ENCODE peak calls at places on chromosomes 4 and X, in eight cellular contexts. S, E, K, T, Z, Y, N and C are unnamed samples.

GRCh38 chrX:18725316-18725943 is 18.0 kb downstream of the PPEF1 start:
- DNase-seq in N (no peak), E (no peak), Y (no peak), Z (no peak), K (no peak), T (no peak), S (no peak), C (no peak)

GRCh38 chr4:2878346-2878745 is 34.7 kb downstream of the ADD1 start:
- DNase-seq in K (no peak), T (no peak), E (no peak), N (no peak), Z (no peak), S (no peak), Y (no peak), C (no peak)

GRCh38 chr4:125736057-125736456 is 421.3 kb downstream of the FAT4 start:
- DNase-seq in Z (no peak), N (peak), K (peak), T (no peak), S (peak), E (no peak), Y (no peak), C (no peak)

GRCh38 chr4:6241062-6241845 is 28.4 kb upstream of the WFS1 start:
- DNase-seq in Z (no peak), T (no peak), E (peak), K (no peak), S (no peak), N (no peak), Y (no peak), C (no peak)

GRCh38 chrX:34563809-34564208 is 93.3 kb downstream of the TMEM47 start:
- DNase-seq in E (no peak), T (no peak), N (peak), Y (no peak), S (no peak), Z (no peak), K (peak), C (no peak)

GRCh38 chr4:14877246-14878220 is 124.7 kb upstream of the CPEB2 start:
- DNase-seq in N (no peak), Z (no peak), S (no peak), E (no peak), K (no peak), Y (no peak), T (no peak), C (no peak)

GRCh38 chrX:65668362-65669310 is 1.2 kb downstream of the MSN start:
- DNase-seq in Z (no peak), K (peak), E (peak), Y (peak), S (peak), N (peak), T (peak), C (peak)

GRCh38 chrX:1537031-1537715 is at the start of gene P2RY8:
- DNase-seq in E (no peak), S (no peak), Y (peak), N (peak), T (peak), Z (no peak), K (peak), C (no peak)

GRCh38 chr4:38787693-38788092 is 4.9 kb upstream of the TLR10 start:
- DNase-seq in Z (no peak), T (no peak), Y (no peak), N (no peak), S (no peak), E (no peak), K (no peak), C (no peak)

GRCh38 chr4:153530284-153530995 is 64.3 kb downstream of the TMEM131L start:
- DNase-seq in N (no peak), S (no peak), K (no peak), E (no peak), Y (no peak), T (peak), Z (no peak), C (no peak)

GRCh38 chrX:50111762-50112161 is 89.0 kb downstream of the AKAP4 start:
- DNase-seq in N (no peak), Z (no peak), E (no peak), T (no peak), K (no peak), S (no peak), Y (no peak), C (no peak)

GRCh38 chr4:153936121-153936520 is 147.2 kb upstream of the SFRP2 start:
- DNase-seq in N (no peak), Y (no peak), E (no peak), S (no peak), Z (no peak), K (no peak), T (no peak), C (no peak)

GRCh38 chr4:1250921-1251772 is 2.2 kb upstream of the CTBP1 start:
- DNase-seq in Y (no peak), S (no peak), T (no peak), E (no peak), N (no peak), Z (no peak), K (no peak), C (no peak)

GRCh38 chrX:84188320-84188834 is 378 bp upstream of the RPS6KA6 start:
- DNase-seq in K (peak), Z (peak), S (peak), E (peak), Y (peak), N (peak), T (no peak), C (peak)

GRCh38 chrX:52341493-52341892 is 27.3 kb upstream of the XAGE2 start:
- DNase-seq in E (no peak), S (no peak), Y (no peak), N (peak), K (no peak), Z (no peak), T (no peak), C (no peak)

GRCh38 chr4:82711158-82711785 is 87.3 kb downstream of the SCD5 start:
- DNase-seq in T (no peak), N (no peak), S (no peak), Z (no peak), E (no peak), K (no peak), Y (no peak), C (no peak)

GRCh38 chrX:5042563-5042962 is 1186.1 kb downstream of the NLGN4X start:
- DNase-seq in K (no peak), E (no peak), T (no peak), Z (no peak), S (no peak), Y (no peak), N (no peak), C (no peak)

GRCh38 chrX:148629435-148629834 is 129.0 kb downstream of the AFF2 start:
- DNase-seq in S (no peak), T (no peak), Z (no peak), E (no peak), Y (no peak), K (no peak), N (no peak), C (no peak)

GRCh38 chr4:184792950-184793555 is 32.7 kb downstream of the ACSL1 start:
- DNase-seq in T (no peak), E (no peak), K (peak), S (peak), Z (no peak), Y (no peak), N (peak), C (peak)

GRCh38 chr4:141329174-141329569 is 108.5 kb downstream of the ZNF330 start:
- DNase-seq in E (no peak), K (no peak), T (no peak), Y (no peak), Z (no peak), N (peak), S (peak), C (peak)

GRCh38 chr4:122450847-122451246 is 5.7 kb downstream of the IL2 start:
- DNase-seq in S (peak), K (peak), Z (no peak), N (peak), Y (no peak), E (no peak), T (no peak), C (no peak)

GRCh38 chr4:100075486-100076270 is 114.6 kb downstream of the DDIT4L start:
- DNase-seq in Y (no peak), S (no peak), K (no peak), E (no peak), T (no peak), Z (no peak), N (peak), C (no peak)

GRCh38 chrX:68652327-68652930 is 5.0 kb downstream of the STARD8 start:
- DNase-seq in Z (no peak), N (peak), E (no peak), S (peak), Y (no peak), T (no peak), K (peak), C (no peak)

GRCh38 chr4:9808077-9808476 is 26.6 kb downstream of the DRD5 start:
- DNase-seq in Y (no peak), K (no peak), N (no peak), T (no peak), S (no peak), Z (no peak), E (no peak), C (no peak)

GRCh38 chr4:17335371-17335770 is 176.5 kb downstream of the QDPR start:
- DNase-seq in E (no peak), Z (no peak), K (no peak), S (no peak), N (no peak), T (no peak), Y (no peak), C (no peak)

GRCh38 chrX:153667281-153667831 is 6.3 kb downstream of the PNCK start:
- DNase-seq in N (no peak), T (no peak), Z (no peak), Y (no peak), E (no peak), S (no peak), K (no peak), C (no peak)

GRCh38 chrX:40172980-40173661 is 75.4 kb upstream of the BCOR start:
- DNase-seq in Z (no peak), K (no peak), T (no peak), Y (no peak), N (no peak), E (no peak), S (no peak), C (no peak)

GRCh38 chr4:157221426-157221894 is 932 bp downstream of the GRIA2 start:
- DNase-seq in N (no peak), T (no peak), S (no peak), Z (no peak), E (peak), Y (no peak), K (no peak), C (no peak)

GRCh38 chr4:90357117-90357710 is 230.0 kb downstream of the CCSER1 start:
- DNase-seq in E (no peak), N (peak), K (peak), S (peak), T (no peak), Z (no peak), Y (peak), C (peak)

GRCh38 chr4:129043523-129043922 is 49.8 kb downstream of the SCLT1 start:
- DNase-seq in N (peak), S (peak), Y (no peak), K (peak), E (no peak), Z (no peak), T (no peak), C (peak)

GRCh38 chr4:153138736-153139135 is 65.5 kb upstream of the TRIM2 start:
- DNase-seq in Z (no peak), N (no peak), Y (no peak), S (no peak), K (no peak), T (no peak), E (no peak), C (no peak)

GRCh38 chr4:77761595-77761994 is 57.6 kb downstream of the CNOT6L start:
- DNase-seq in Z (no peak), E (no peak), K (no peak), Y (no peak), S (no peak), N (no peak), T (no peak), C (no peak)

GRCh38 chrX:110116581-110116980 is 113.7 kb downstream of the TMEM164 start:
- DNase-seq in N (no peak), Z (no peak), S (no peak), Y (no peak), K (no peak), T (no peak), E (no peak), C (no peak)